ENCODE peak calls at places on chromosomes 5 and 9, in six cellular contexts. B is ELR; H is stimulated activated CD8-positive, alpha-beta memory T cell treated with anti-CD3 and anti-CD28 coated beads, Interleukin-15, amount 100 ng/mL, for 1 hour; V is naive thymus-derived CD4-positive, alpha-beta T cell; W is AG04449; R is GM03348. E is an unnamed sample.

GRCh38 chr5:3182477-3182876 is 413.2 kb upstream of the IRX1 start:
- DNase-seq in B (no peak), H (no peak), V (no peak), W (no peak), R (no peak), E (no peak)

GRCh38 chr9:32931129-32931528 is 70.3 kb downstream of the APTX start:
- DNase-seq in B (no peak), H (no peak), V (no peak), W (no peak), R (no peak), E (no peak)

GRCh38 chr9:135397142-135397541 is 82.4 kb upstream of the PPP1R26 start:
- DNase-seq in B (no peak), H (no peak), V (no peak), W (no peak), R (no peak), E (no peak)

GRCh38 chr5:178113141-178113787 is at the start of gene N4BP3:
- DNase-seq in B (peak; percentile 76), H (no peak), V (peak; percentile 89), W (no peak), R (peak; percentile 81), E (no peak)

GRCh38 chr9:90053027-90053426 is 448.2 kb downstream of the GADD45G start:
- DNase-seq in B (no peak), H (no peak), V (no peak), W (no peak), R (no peak), E (no peak)

GRCh38 chr5:24135536-24135935 is 509.2 kb downstream of the CDH10 start:
- DNase-seq in B (no peak), H (no peak), V (no peak), W (no peak), R (no peak), E (no peak)

GRCh38 chr9:137396227-137396626 is 26.7 kb downstream of the EXD3 start:
- DNase-seq in B (peak; percentile 75), H (no peak), V (no peak), W (peak; percentile 47), R (no peak), E (no peak)

GRCh38 chr5:137611011-137611580 is 112.0 kb upstream of the SPOCK1 start:
- DNase-seq in B (no peak), H (no peak), V (no peak), W (no peak), R (no peak), E (no peak)

GRCh38 chr5:5353681-5354080 is 68.8 kb upstream of the ICE1 start:
- DNase-seq in B (no peak), H (no peak), V (no peak), W (no peak), R (no peak), E (no peak)

GRCh38 chr9:96856363-96857286 is 2.3 kb upstream of the ZNF782 start:
- DNase-seq in B (peak; percentile 85), H (peak; percentile 59), V (peak; percentile 61), W (peak; percentile 40), R (peak; percentile 69), E (no peak)

GRCh38 chr5:116658141-116658540 is 83.5 kb upstream of the SEMA6A start:
- DNase-seq in B (no peak), H (no peak), V (no peak), W (no peak), R (no peak), E (no peak)

GRCh38 chr5:155027993-155028629 is 14.6 kb downstream of the KIF4B start:
- DNase-seq in B (peak; percentile 57), H (no peak), V (no peak), W (no peak), R (no peak), E (no peak)

GRCh38 chr5:42570946-42571625 is 147.8 kb downstream of the GHR start:
- DNase-seq in B (no peak), H (no peak), V (no peak), W (no peak), R (peak; percentile 7), E (no peak)

GRCh38 chr5:69368458-69369368 is 607 bp downstream of the AK6 start:
- DNase-seq in B (no peak), H (no peak), V (no peak), W (no peak), R (no peak), E (no peak)

GRCh38 chr9:89363921-89364663 is 45.8 kb downstream of the SECISBP2 start:
- DNase-seq in B (no peak), H (no peak), V (no peak), W (no peak), R (no peak), E (no peak)

E was measured in omental fat pad.